ENCODE peak calls at places on chromosome 1, in five cellular contexts. D is NT2/D1, N is GM12878, A is HepG2, E is HEK293T. B is an unnamed sample.

GRCh38 chr1:233972563-233972950 is 68.1 kb downstream of the SLC35F3 start:
- DNase-seq in N (no peak), D (no peak), E (no peak), A (no peak), B (no peak)

GRCh38 chr1:199046618-199047017 is 407.8 kb downstream of the PTPRC start:
- DNase-seq in A (no peak), D (no peak), E (no peak), N (no peak), B (no peak)

GRCh38 chr1:29238601-29238964 is 2.3 kb downstream of the PTPRU start:
- DNase-seq in A (peak), N (no peak), D (no peak), E (no peak), B (no peak)

GRCh38 chr1:53365405-53366063 is 37.7 kb upstream of the LRP8 start:
- DNase-seq in D (no peak), A (no peak), N (no peak), E (no peak), B (peak)

GRCh38 chr1:238710697-238711096 is 675.7 kb upstream of the CHRM3 start:
- DNase-seq in D (peak), E (no peak), A (no peak), N (no peak), B (peak)

GRCh38 chr1:153936011-153936802 is 10.3 kb downstream of the DENND4B start:
- DNase-seq in E (no peak), N (no peak), D (no peak), A (no peak), B (no peak)

GRCh38 chr1:3641046-3641760 is 8.7 kb downstream of the WRAP73 start:
- DNase-seq in D (no peak), N (no peak), E (no peak), A (no peak), B (no peak)

GRCh38 chr1:64265141-64265540 is 61.7 kb downstream of the UBE2U start:
- DNase-seq in A (no peak), D (no peak), N (no peak), E (no peak), B (no peak)

GRCh38 chr1:30919025-30919881 is 10.7 kb upstream of the SDC3 start:
- DNase-seq in E (no peak), N (no peak), A (no peak), D (no peak), B (no peak)

GRCh38 chr1:225816643-225817538 is 7.0 kb downstream of the EPHX1 start:
- DNase-seq in N (no peak), D (no peak), E (no peak), A (no peak), B (no peak)

GRCh38 chr1:211469938-211470529 is 21.9 kb downstream of the RD3 start:
- DNase-seq in D (peak), A (peak), E (peak), N (no peak), B (peak)

GRCh38 chr1:223226271-223226670 is 83.2 kb upstream of the TLR5 start:
- DNase-seq in A (no peak), D (no peak), N (no peak), E (no peak), B (no peak)

GRCh38 chr1:184485731-184486723 is 99.2 kb downstream of the C1orf21 start:
- DNase-seq in A (no peak), N (no peak), E (no peak), D (no peak), B (no peak)

GRCh38 chr1:20964540-20965484 is 177.7 kb upstream of the HP1BP3 start:
- DNase-seq in N (peak), A (no peak), D (no peak), E (no peak), B (no peak)

GRCh38 chr1:33768106-33768505 is 95.8 kb upstream of the HMGB4 start:
- DNase-seq in A (no peak), E (no peak), N (no peak), D (no peak), B (no peak)

GRCh38 chr1:235996048-235996785 is 68.7 kb downstream of the NID1 start:
- DNase-seq in D (no peak), A (no peak), N (no peak), E (no peak), B (no peak)

GRCh38 chr1:14255711-14256110 is 342.8 kb upstream of the KAZN start:
- DNase-seq in A (no peak), D (no peak), E (no peak), N (no peak), B (no peak)

GRCh38 chr1:27331922-27332321 is 9.9 kb upstream of the SYTL1 start:
- DNase-seq in A (no peak), N (no peak), D (no peak), E (no peak), B (no peak)

GRCh38 chr1:33392639-33393038 is 38.3 kb downstream of the PHC2 start:
- DNase-seq in N (no peak), A (no peak), E (no peak), D (no peak), B (no peak)

GRCh38 chr1:52238474-52238873 is 96.6 kb downstream of the ZFYVE9 start:
- DNase-seq in D (no peak), A (no peak), E (no peak), N (no peak), B (no peak)

GRCh38 chr1:111948209-111949131 is 41.0 kb downstream of the KCND3 start:
- DNase-seq in D (no peak), A (no peak), N (no peak), E (no peak), B (no peak)

GRCh38 chr1:244041475-244042100 is 9.5 kb upstream of the ZBTB18 start:
- DNase-seq in E (no peak), N (no peak), A (no peak), D (no peak), B (no peak)

GRCh38 chr1:29973406-29973805 is 737.1 kb downstream of the PTPRU start:
- DNase-seq in E (no peak), N (no peak), D (peak), A (no peak), B (no peak)

GRCh38 chr1:11037740-11038182 is 9.3 kb downstream of the MASP2 start:
- DNase-seq in N (peak), D (peak), A (peak), E (peak), B (peak)

GRCh38 chr1:6026095-6026809 is 19.4 kb upstream of the KCNAB2 start:
- DNase-seq in N (peak), D (no peak), A (peak), E (no peak), B (no peak)

GRCh38 chr1:51690285-51690961 is 73.5 kb downstream of the OSBPL9 start:
- DNase-seq in N (no peak), D (no peak), E (no peak), A (peak), B (no peak)

GRCh38 chr1:204162498-204163074 is 3.6 kb downstream of the REN start:
- DNase-seq in A (peak), D (peak), N (no peak), E (peak), B (peak)

GRCh38 chr1:118627435-118627834 is 360.7 kb downstream of the TBX15 start:
- DNase-seq in D (no peak), N (no peak), E (no peak), A (no peak), B (no peak)

GRCh38 chr1:236150972-236151371 is 8.6 kb downstream of the GPR137B start:
- DNase-seq in D (no peak), E (no peak), N (no peak), A (no peak), B (no peak)

GRCh38 chr1:221777434-221778072 is 35.7 kb upstream of the DUSP10 start:
- DNase-seq in N (peak), A (no peak), D (no peak), E (no peak), B (no peak)

GRCh38 chr1:37714689-37715088 is 22.4 kb downstream of the CDCA8 start:
- DNase-seq in D (no peak), E (no peak), N (no peak), A (no peak), B (no peak)

GRCh38 chr1:8232036-8232757 is 85.7 kb upstream of the SLC45A1 start:
- DNase-seq in N (no peak), A (no peak), D (no peak), E (no peak), B (no peak)

GRCh38 chr1:1778827-1779675 is 781 bp upstream of the NADK start:
- DNase-seq in A (peak), D (peak), E (peak), N (peak), B (peak)

GRCh38 chr1:222167111-222167510 is 380.8 kb downstream of the HHIPL2 start:
- DNase-seq in A (no peak), D (peak), N (peak), E (peak), B (no peak)

GRCh38 chr1:27831568-27832410 is 1.2 kb downstream of the PPP1R8 start:
- DNase-seq in A (peak), E (no peak), D (no peak), N (no peak), B (no peak)

GRCh38 chr1:12539705-12540579 is 78.1 kb downstream of the DHRS3 start:
- DNase-seq in D (no peak), E (peak), N (no peak), A (peak), B (peak)

GRCh38 chr1:210654176-210654786 is 325.6 kb downstream of the HHAT start:
- DNase-seq in E (no peak), D (no peak), A (no peak), N (no peak), B (no peak)

GRCh38 chr1:227792216-227793078 is 23.0 kb upstream of the PRSS38 start:
- DNase-seq in D (no peak), N (no peak), A (no peak), E (peak), B (peak)

GRCh38 chr1:155933591-155934096 is 569 bp downstream of the KHDC4 start:
- DNase-seq in D (no peak), A (no peak), N (no peak), E (no peak), B (no peak)

GRCh38 chr1:169561692-169562091 is 24.6 kb downstream of the F5 start:
- DNase-seq in N (no peak), E (no peak), A (no peak), D (no peak), B (no peak)

GRCh38 chr1:169568497-169568896 is 17.8 kb downstream of the F5 start:
- DNase-seq in A (peak), D (no peak), N (no peak), E (no peak), B (no peak)

GRCh38 chr1:169565335-169566271 is 20.7 kb downstream of the F5 start:
- DNase-seq in D (no peak), A (peak), N (no peak), E (no peak), B (no peak)

GRCh38 chr1:169563650-169564049 is 22.6 kb downstream of the F5 start:
- DNase-seq in D (no peak), N (no peak), A (no peak), E (no peak), B (no peak)

GRCh38 chr1:169563019-169563615 is 23.2 kb downstream of the F5 start:
- DNase-seq in D (no peak), A (no peak), E (no peak), N (no peak), B (no peak)
- TF ChIP-seq SUZ12 in D (no peak), A (no peak), E (no peak), N (no peak), B (no peak)

DNA sequence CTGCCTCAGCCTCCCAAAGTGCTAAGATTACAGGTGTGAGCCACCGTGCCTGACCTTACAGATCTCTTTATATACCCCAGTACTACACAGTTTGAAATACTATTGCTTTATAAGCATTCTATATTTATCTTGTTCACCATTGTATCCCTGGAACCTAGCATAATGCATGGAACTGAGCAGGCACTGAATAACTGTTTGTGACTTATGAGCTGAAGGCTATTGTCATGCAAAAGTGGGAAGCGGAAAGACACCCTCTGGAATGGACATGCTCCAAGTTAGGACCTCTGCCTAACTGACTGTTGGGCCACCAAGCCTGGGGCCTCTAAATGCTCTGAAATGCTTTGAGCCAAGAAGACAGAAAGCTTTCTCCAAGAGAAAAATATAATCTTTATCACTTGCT is 8.1 kb downstream of the LRRC41 start:
- DNase-seq in E (no peak), D (no peak), N (no peak), A (no peak), B (no peak)
- TF ChIP-seq SUZ12 in E (no peak), D (no peak), N (no peak), A (no peak), B (no peak)

GRCh38 chr1:107662976-107663375 is 302.0 kb downstream of the VAV3 start:
- DNase-seq in N (no peak), A (no peak), D (no peak), E (no peak), B (no peak)

GRCh38 chr1:107664882-107665871 is 299.8 kb downstream of the VAV3 start:
- DNase-seq in N (no peak), A (no peak), E (no peak), D (no peak), B (no peak)

GRCh38 chr1:107661142-107661541 is 303.8 kb downstream of the VAV3 start:
- DNase-seq in N (no peak), D (no peak), A (no peak), E (no peak), B (no peak)

GRCh38 chr1:107659961-107660360 is 305.0 kb downstream of the VAV3 start:
- DNase-seq in N (no peak), E (no peak), A (no peak), D (no peak), B (no peak)
- TF ChIP-seq SUZ12 in N (no peak), E (no peak), A (no peak), D (no peak), B (no peak)

GRCh38 chr1:165423181-165423580 is 21.7 kb downstream of the RXRG start:
- DNase-seq in N (no peak), E (no peak), A (no peak), D (no peak), B (no peak)

GRCh38 chr1:165416876-165417275 is 28.1 kb downstream of the RXRG start:
- DNase-seq in E (no peak), N (no peak), D (no peak), A (no peak), B (no peak)

GRCh38 chr1:165420655-165421054 is 24.3 kb downstream of the RXRG start:
- DNase-seq in D (no peak), A (no peak), E (no peak), N (no peak), B (no peak)

GRCh38 chr1:165418195-165418594 is 26.7 kb downstream of the RXRG start:
- DNase-seq in D (no peak), A (no peak), N (no peak), E (no peak), B (no peak)

DNA sequence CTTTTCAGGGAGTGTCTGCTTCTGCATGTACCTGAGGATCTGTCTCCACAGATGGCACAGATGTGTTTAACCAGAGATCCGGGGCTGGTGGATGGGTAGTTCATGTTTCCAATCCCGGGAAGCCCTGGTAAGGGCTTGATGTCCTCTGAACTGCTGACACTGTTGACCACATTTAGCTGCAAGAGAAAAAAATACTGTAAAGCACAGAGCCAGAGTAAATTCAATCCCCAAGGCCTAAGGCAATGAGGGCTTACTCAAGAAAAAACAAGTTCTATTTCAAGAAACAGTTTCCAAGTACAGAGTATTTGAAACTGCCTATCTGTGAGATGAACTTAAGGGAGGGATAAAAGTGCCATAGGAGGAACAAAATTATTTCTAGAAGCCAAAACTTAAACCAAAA is 25.1 kb downstream of the RXRG start:
- DNase-seq in E (no peak), D (no peak), A (no peak), N (no peak), B (no peak)
- TF ChIP-seq SUZ12 in E (no peak), D (no peak), A (no peak), N (no peak), B (no peak)

GRCh38 chr1:147169840-147170674 is 2.2 kb downstream of the PRKAB2 start:
- DNase-seq in E (no peak), D (no peak), A (no peak), N (no peak), B (no peak)

GRCh38 chr1:147171399-147172167 is 687 bp downstream of the PRKAB2 start:
- DNase-seq in A (no peak), N (no peak), D (no peak), E (peak), B (no peak)

GRCh38 chr1:147168626-147169058 is 3.6 kb downstream of the PRKAB2 start:
- DNase-seq in N (no peak), D (no peak), E (no peak), A (peak), B (no peak)

GRCh38 chr1:147169171-147169570 is 3.1 kb downstream of the PRKAB2 start:
- DNase-seq in A (peak), D (no peak), N (no peak), E (no peak), B (no peak)

DNA sequence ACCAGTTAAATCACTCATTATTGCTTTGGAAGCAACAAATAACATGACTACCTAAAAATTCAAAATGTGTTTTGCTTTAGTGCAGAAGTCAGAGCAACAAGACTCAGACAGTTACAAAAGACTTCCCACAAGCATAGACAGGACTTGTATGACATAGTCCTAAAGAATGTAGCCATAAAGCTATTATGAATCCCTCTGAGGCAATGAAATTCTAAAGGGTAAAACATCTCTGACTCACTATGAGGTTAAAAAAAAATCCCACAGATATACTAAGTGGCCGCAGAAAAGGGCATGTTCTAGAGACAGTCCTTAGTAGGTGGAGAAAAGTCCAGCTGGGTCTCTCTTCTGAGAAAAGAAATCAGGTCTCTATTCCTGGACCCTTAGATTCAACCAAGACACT is 4.9 kb downstream of the PRKAB2 start:
- DNase-seq in A (peak), D (no peak), N (no peak), E (no peak), B (no peak)
- TF ChIP-seq SUZ12 in A (no peak), D (no peak), N (no peak), E (no peak), B (no peak)